ENCODE peak calls at places on chromosomes 1 and 21, in seven cellular contexts. D is activated CD8-positive, alpha-beta memory T cell treated with anti-CD3 and anti-CD28 coated beads, Interleukin-2, amount 50 U/mL, for 4 hours; A is GM13977; E is heart right ventricle; I is mucosa of gallbladder; X is H54; K is neural crest cell. S is an unnamed sample.

GRCh38 chr1:54652172-54652571 is 10.6 kb downstream of the MROH7 start:
- DNase-seq in K (no peak), X (no peak), A (no peak), E (no peak), I (no peak), D (no peak), S (no peak)

GRCh38 chr1:7993593-7994479 is 32.3 kb downstream of the ERRFI1 start:
- DNase-seq in K (no peak), E (no peak), X (no peak), I (no peak), A (peak; percentile 32), D (no peak), S (no peak)

GRCh38 chr1:152501704-152502103 is 8.9 kb upstream of the LCE5A start:
- DNase-seq in I (no peak), E (no peak), D (no peak), X (no peak), A (no peak), K (no peak), S (no peak)

GRCh38 chr1:20735581-20736111 is 3.1 kb upstream of the SH2D5 start:
- DNase-seq in I (no peak), E (no peak), X (no peak), D (no peak), A (no peak), K (no peak), S (no peak)

GRCh38 chr1:21919520-21919919 is 17.6 kb downstream of the HSPG2 start:
- DNase-seq in A (no peak), E (no peak), D (no peak), X (peak; percentile 72), I (no peak), K (no peak), S (no peak)

GRCh38 chr1:91036894-91037829 is 15.3 kb upstream of the ZNF644 start:
- DNase-seq in I (no peak), K (no peak), E (no peak), X (no peak), A (no peak), D (no peak), S (no peak)

GRCh38 chr21:26717146-26717739 is 128.0 kb downstream of the ADAMTS1 start:
- DNase-seq in D (no peak), I (no peak), K (no peak), A (peak; percentile 18), E (no peak), X (no peak), S (no peak)

GRCh38 chr21:45041984-45042663 is 32.3 kb upstream of the ADARB1 start:
- DNase-seq in D (no peak), A (no peak), I (no peak), X (no peak), K (no peak), E (no peak), S (no peak)

GRCh38 chr1:34367954-34368353 is 191.2 kb downstream of the C1orf94 start:
- DNase-seq in A (no peak), K (no peak), E (no peak), I (no peak), X (no peak), D (no peak), S (no peak)

GRCh38 chr1:197725044-197725443 is 50.2 kb downstream of the DENND1B start:
- DNase-seq in D (no peak), E (no peak), X (no peak), K (no peak), A (no peak), I (no peak), S (no peak)

GRCh38 chr1:207519505-207520399 is 23.8 kb downstream of the CR1 start:
- DNase-seq in A (no peak), D (no peak), I (no peak), X (no peak), E (no peak), K (no peak), S (no peak)

GRCh38 chr1:248858096-248858890 is 592 bp downstream of the ZNF692 start:
- DNase-seq in K (peak; percentile 55), A (peak; percentile 85), I (peak; percentile 60), E (peak; percentile 48), D (no peak), X (no peak), S (peak; percentile 79)

GRCh38 chr1:243946946-243947345 is 96.9 kb upstream of the AKT3 start:
- DNase-seq in X (no peak), D (peak; percentile 43), A (peak; percentile 38), I (no peak), E (no peak), K (no peak), S (no peak)

GRCh38 chr21:17476006-17476405 is 36.8 kb upstream of the CXADR start:
- DNase-seq in E (no peak), X (no peak), I (peak; percentile 56), K (no peak), A (no peak), D (no peak), S (no peak)

GRCh38 chr1:18913065-18913502 is 10.7 kb upstream of the ALDH4A1 start:
- DNase-seq in E (peak; percentile 85), D (peak; percentile 78), I (peak; percentile 82), X (peak; percentile 79), K (peak; percentile 80), A (peak; percentile 90), S (peak; percentile 96)

S was measured in left lung.